ENCODE peak calls at places on chromosome X, in five cellular contexts. P is NCI-H1436 treated with DMSO at 0.1 percent for 48 hours; W is activated CD4-positive, CD25-positive, alpha-beta regulatory T cell treated with anti-CD3 and anti-CD28 coated beads, Interleukin-2, amount 50 U/mL, for 72 hours; K is mesenchymal stem cell; U is AG08396. J is an unnamed sample.

GRCh38 chrX:148942754-148943153 is 442.3 kb downstream of the AFF2 start:
- DNase-seq in P (no peak), K (no peak), U (no peak), W (no peak), J (no peak)

GRCh38 chrX:151825927-151826471 is 86.7 kb upstream of the MAGEA4 start:
- DNase-seq in K (peak; percentile 3), U (peak; percentile 25), W (no peak), P (no peak), J (peak; percentile 23)

GRCh38 chrX:3576886-3577516 is 136.4 kb downstream of the PRKX start:
- DNase-seq in K (peak; percentile 58), U (no peak), P (no peak), W (no peak), J (no peak)

GRCh38 chrX:31962256-31962655 is 890.4 kb upstream of the FTHL17 start:
- DNase-seq in W (no peak), P (no peak), U (no peak), K (no peak), J (no peak)

GRCh38 chrX:38126179-38126578 is 94.5 kb downstream of the SRPX start:
- DNase-seq in W (no peak), P (no peak), U (no peak), K (no peak), J (no peak)

GRCh38 chrX:15269618-15270521 is at the start of gene ASB9:
- DNase-seq in U (peak; percentile 39), W (no peak), P (no peak), K (peak; percentile 62), J (peak; percentile 74)

GRCh38 chrX:79259073-79259689 is 108.0 kb downstream of the ITM2A start:
- DNase-seq in U (no peak), P (no peak), W (no peak), K (no peak), J (no peak)

GRCh38 chrX:14591976-14592375 is 62.6 kb downstream of the GLRA2 start:
- DNase-seq in U (no peak), K (peak; percentile 1), W (no peak), P (no peak), J (no peak)

GRCh38 chrX:154018518-154019060 is 1.1 kb downstream of the IRAK1 start:
- DNase-seq in W (no peak), U (no peak), P (no peak), K (no peak), J (no peak)

GRCh38 chrX:152895724-152896420 is 2.0 kb upstream of the ZNF185 start:
- DNase-seq in K (no peak), U (no peak), W (no peak), P (no peak), J (no peak)

GRCh38 chrX:37834937-37835336 is 12.4 kb downstream of the DYNLT3 start:
- DNase-seq in W (no peak), P (no peak), K (no peak), U (no peak), J (no peak)

GRCh38 chrX:15718283-15718970 is 19.6 kb upstream of the CA5B start:
- DNase-seq in P (no peak), K (no peak), W (no peak), U (no peak), J (peak; percentile 29)

GRCh38 chrX:46294234-46294633 is 251.0 kb downstream of the ZNF674 start:
- DNase-seq in P (no peak), U (no peak), W (no peak), K (peak; percentile 53), J (no peak)

GRCh38 chrX:134537179-134537945 is 77.4 kb downstream of the HPRT1 start:
- DNase-seq in U (peak; percentile 69), K (peak; percentile 87), W (no peak), P (no peak), J (peak; percentile 51)

GRCh38 chrX:139898334-139898733 is 34.5 kb downstream of the ATP11C start:
- DNase-seq in U (no peak), K (no peak), P (no peak), W (no peak), J (no peak)

J was measured in hepatocyte.